ENCODE peak calls at places on chromosomes 4 and X, in six cellular contexts. One of them, this sample, is unnamed.

GRCh38 chrX:44974462-44974861 is 101.5 kb downstream of the KDM6A start:
- DNase-seq in fibroblast of lung: peak; percentile 68
- DNase-seq in GM23248: peak; percentile 48
- DNase-seq in H9: no peak
- DNase-seq in osteoblast: peak; percentile 89
- DNase-seq in hepatocyte: no peak
- DNase-seq in this sample: peak; percentile 26

GRCh38 chrX:81202413-81202794 is 502 bp downstream of the SH3BGRL start:
- DNase-seq in fibroblast of lung: peak; percentile 20
- DNase-seq in H9: no peak
- DNase-seq in osteoblast: peak; percentile 17
- DNase-seq in GM23248: peak; percentile 35
- DNase-seq in hepatocyte: no peak
- DNase-seq in this sample: no peak

GRCh38 chr4:162700815-162701361 is 465.8 kb downstream of the NAF1 start:
- DNase-seq in GM23248: no peak
- DNase-seq in hepatocyte: no peak
- DNase-seq in fibroblast of lung: no peak
- DNase-seq in osteoblast: no peak
- DNase-seq in H9: no peak
- DNase-seq in this sample: no peak

GRCh38 chrX:136214551-136214950 is 36.6 kb downstream of the MAP7D3 start:
- DNase-seq in osteoblast: no peak
- DNase-seq in fibroblast of lung: peak; percentile 89
- DNase-seq in hepatocyte: peak; percentile 19
- DNase-seq in GM23248: peak; percentile 75
- DNase-seq in H9: no peak
- DNase-seq in this sample: no peak

GRCh38 chrX:69556094-69557011 is 52.2 kb downstream of the NALF2 start:
- DNase-seq in H9: peak; percentile 88
- DNase-seq in fibroblast of lung: no peak
- DNase-seq in GM23248: no peak
- DNase-seq in osteoblast: no peak
- DNase-seq in hepatocyte: peak; percentile 83
- DNase-seq in this sample: no peak

GRCh38 chrX:103329991-103330390 is at the start of gene TCEAL7:
- DNase-seq in H9: peak; percentile 59
- DNase-seq in osteoblast: no peak
- DNase-seq in hepatocyte: peak; percentile 14
- DNase-seq in fibroblast of lung: peak; percentile 65
- DNase-seq in GM23248: peak; percentile 55
- DNase-seq in this sample: no peak

GRCh38 chrX:13223868-13224555 is 95.8 kb downstream of the ATXN3L start:
- DNase-seq in fibroblast of lung: peak; percentile 92
- DNase-seq in GM23248: peak; percentile 86
- DNase-seq in osteoblast: peak; percentile 51
- DNase-seq in H9: no peak
- DNase-seq in hepatocyte: peak; percentile 40
- DNase-seq in this sample: peak; percentile 59

GRCh38 chr4:128163177-128164117 is 102.3 kb downstream of the LARP1B start:
- DNase-seq in hepatocyte: peak; percentile 8
- DNase-seq in GM23248: peak; percentile 64
- DNase-seq in fibroblast of lung: peak; percentile 86
- DNase-seq in H9: no peak
- DNase-seq in osteoblast: no peak
- DNase-seq in this sample: no peak

GRCh38 chrX:32126997-32127396 is 1055.2 kb upstream of the FTHL17 start:
- DNase-seq in fibroblast of lung: no peak
- DNase-seq in osteoblast: no peak
- DNase-seq in H9: no peak
- DNase-seq in GM23248: no peak
- DNase-seq in hepatocyte: no peak
- DNase-seq in this sample: no peak

GRCh38 chrX:123884809-123885408 is 25.1 kb downstream of the XIAP start:
- DNase-seq in osteoblast: peak; percentile 83
- DNase-seq in fibroblast of lung: peak; percentile 38
- DNase-seq in GM23248: peak; percentile 48
- DNase-seq in H9: no peak
- DNase-seq in hepatocyte: peak; percentile 73
- DNase-seq in this sample: peak; percentile 17

GRCh38 chrX:9134341-9134740 is 100.4 kb upstream of the FAM9B start:
- DNase-seq in fibroblast of lung: no peak
- DNase-seq in GM23248: no peak
- DNase-seq in osteoblast: no peak
- DNase-seq in H9: no peak
- DNase-seq in hepatocyte: no peak
- DNase-seq in this sample: no peak

GRCh38 chr4:167233523-167234387 is 539 bp downstream of the SPOCK3 start:
- DNase-seq in GM23248: peak; percentile 7
- DNase-seq in hepatocyte: peak; percentile 28
- DNase-seq in H9: peak; percentile 37
- DNase-seq in fibroblast of lung: peak; percentile 39
- DNase-seq in osteoblast: peak; percentile 81
- DNase-seq in this sample: no peak

GRCh38 chrX:118560380-118560932 is 64.8 kb downstream of the DOCK11 start:
- DNase-seq in fibroblast of lung: no peak
- DNase-seq in hepatocyte: no peak
- DNase-seq in osteoblast: no peak
- DNase-seq in GM23248: no peak
- DNase-seq in H9: no peak
- DNase-seq in this sample: no peak

GRCh38 chr4:73152893-73153292 is 83.4 kb upstream of the COX18 start:
- DNase-seq in GM23248: peak; percentile 20
- DNase-seq in fibroblast of lung: no peak
- DNase-seq in osteoblast: no peak
- DNase-seq in hepatocyte: no peak
- DNase-seq in H9: no peak
- DNase-seq in this sample: no peak

GRCh38 chr4:48944659-48945290 is 38.2 kb upstream of the OCIAD2 start:
- DNase-seq in GM23248: no peak
- DNase-seq in H9: peak; percentile 71
- DNase-seq in hepatocyte: no peak
- DNase-seq in osteoblast: no peak
- DNase-seq in fibroblast of lung: no peak
- DNase-seq in this sample: no peak

GRCh38 chr4:157115613-157116340 is 39.8 kb downstream of the GLRB start:
- DNase-seq in H9: no peak
- DNase-seq in osteoblast: no peak
- DNase-seq in fibroblast of lung: peak; percentile 87
- DNase-seq in GM23248: peak; percentile 81
- DNase-seq in hepatocyte: peak; percentile 9
- DNase-seq in this sample: peak; percentile 19

GRCh38 chr4:41991916-41992767 is 1.8 kb downstream of the SLC30A9 start:
- DNase-seq in osteoblast: no peak
- DNase-seq in fibroblast of lung: peak; percentile 44
- DNase-seq in GM23248: peak; percentile 56
- DNase-seq in H9: no peak
- DNase-seq in hepatocyte: peak; percentile 66
- DNase-seq in this sample: no peak

GRCh38 chrX:134836497-134836968 is 154.3 kb upstream of the SMIM10 start:
- DNase-seq in osteoblast: no peak
- DNase-seq in hepatocyte: no peak
- DNase-seq in fibroblast of lung: peak; percentile 46
- DNase-seq in GM23248: peak; percentile 17
- DNase-seq in H9: no peak
- DNase-seq in this sample: no peak

GRCh38 chrX:120238947-120239346 is 11.7 kb upstream of the ZBTB33 start:
- DNase-seq in hepatocyte: no peak
- DNase-seq in GM23248: no peak
- DNase-seq in fibroblast of lung: no peak
- DNase-seq in H9: no peak
- DNase-seq in osteoblast: no peak
- DNase-seq in this sample: no peak

DNA sequence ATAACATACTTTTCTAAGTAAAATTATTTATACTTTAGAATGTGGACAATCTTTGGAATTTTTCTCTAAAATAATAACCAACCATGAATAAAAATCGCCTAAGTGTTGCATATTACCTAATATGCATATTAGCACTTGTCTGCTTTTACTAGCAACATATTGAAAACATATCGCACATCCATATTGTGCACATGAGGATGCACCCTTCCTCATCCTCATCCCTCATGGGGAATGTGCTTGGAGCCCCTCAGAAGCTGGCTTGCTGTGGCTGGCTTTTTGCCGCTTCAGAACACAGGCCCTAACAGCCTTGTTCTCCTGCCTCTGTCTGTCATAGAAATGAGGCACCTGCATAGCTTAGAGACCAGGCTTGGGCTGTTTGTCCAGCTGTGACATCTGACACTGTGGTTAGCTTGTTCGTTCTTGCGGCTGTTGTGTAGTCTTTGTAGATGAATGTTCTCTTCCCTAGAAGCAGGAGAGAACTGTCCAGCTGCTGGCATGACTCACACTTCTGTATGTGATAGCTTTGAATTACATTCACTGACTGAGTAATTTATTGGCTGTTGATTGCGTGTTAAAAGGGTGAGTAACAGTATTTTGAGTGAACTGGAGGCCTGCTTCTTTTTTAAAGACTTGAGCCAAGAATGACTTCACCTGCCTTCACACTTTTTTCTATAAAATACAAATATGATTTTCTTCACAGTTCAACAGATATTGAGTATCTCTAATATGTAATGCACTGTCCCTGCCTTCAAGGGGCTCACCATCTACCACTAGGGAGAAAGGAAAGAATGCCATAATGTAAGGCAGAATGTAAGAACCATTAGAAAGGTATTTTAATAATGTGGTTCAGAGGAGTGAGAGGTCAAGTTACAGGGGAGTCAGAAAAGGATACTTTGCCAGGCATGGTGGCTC is 81.9 kb downstream of the HMGB2 start:
- DNase-seq in hepatocyte: peak; percentile 79
- DNase-seq in osteoblast: peak; percentile 73
- DNase-seq in H9: no peak
- DNase-seq in fibroblast of lung: peak; percentile 100
- DNase-seq in GM23248: peak; percentile 93
- DNase-seq in this sample: peak; percentile 90
- H4K20me1 ChIP-seq in hepatocyte: no peaks in the 10 kb centered on the region
- H4K20me1 ChIP-seq in osteoblast: peaks cover 53% of the 10 kb centered on the region
- H4K20me1 ChIP-seq in H9: no peaks in the 10 kb centered on the region
- H4K20me1 ChIP-seq in fibroblast of lung: no peaks in the 10 kb centered on the region
- H4K20me1 ChIP-seq in GM23248: peaks cover 7% of the 10 kb centered on the region
- H4K20me1 ChIP-seq in this sample: peaks cover 3% of the 10 kb centered on the region

GRCh38 chr4:81152839-81153713 is 61.9 kb downstream of the PRKG2 start:
- DNase-seq in fibroblast of lung: no peak
- DNase-seq in GM23248: peak; percentile 4
- DNase-seq in osteoblast: peak; percentile 44
- DNase-seq in H9: no peak
- DNase-seq in hepatocyte: no peak
- DNase-seq in this sample: no peak
- H3K27me3 ChIP-seq in fibroblast of lung: no peaks in the 10 kb centered on the region
- H3K27me3 ChIP-seq in GM23248: no peaks in the 10 kb centered on the region
- H3K27me3 ChIP-seq in osteoblast: no peaks in the 10 kb centered on the region
- H3K27me3 ChIP-seq in H9: no peaks in the 10 kb centered on the region
- H3K27me3 ChIP-seq in hepatocyte: no peaks in the 10 kb centered on the region
- H3K27me3 ChIP-seq in this sample: no peaks in the 10 kb centered on the region

GRCh38 chr4:5118091-5118786 is 67.0 kb downstream of the STK32B start:
- DNase-seq in GM23248: no peak
- DNase-seq in hepatocyte: no peak
- DNase-seq in fibroblast of lung: no peak
- DNase-seq in H9: no peak
- DNase-seq in osteoblast: no peak
- DNase-seq in this sample: no peak
- H4K20me1 ChIP-seq in GM23248: no peaks in the 10 kb centered on the region
- H4K20me1 ChIP-seq in hepatocyte: no peaks in the 10 kb centered on the region
- H4K20me1 ChIP-seq in fibroblast of lung: no peaks in the 10 kb centered on the region
- H4K20me1 ChIP-seq in H9: no peaks in the 10 kb centered on the region
- H4K20me1 ChIP-seq in osteoblast: no peaks in the 10 kb centered on the region
- H4K20me1 ChIP-seq in this sample: no peaks in the 10 kb centered on the region

DNA sequence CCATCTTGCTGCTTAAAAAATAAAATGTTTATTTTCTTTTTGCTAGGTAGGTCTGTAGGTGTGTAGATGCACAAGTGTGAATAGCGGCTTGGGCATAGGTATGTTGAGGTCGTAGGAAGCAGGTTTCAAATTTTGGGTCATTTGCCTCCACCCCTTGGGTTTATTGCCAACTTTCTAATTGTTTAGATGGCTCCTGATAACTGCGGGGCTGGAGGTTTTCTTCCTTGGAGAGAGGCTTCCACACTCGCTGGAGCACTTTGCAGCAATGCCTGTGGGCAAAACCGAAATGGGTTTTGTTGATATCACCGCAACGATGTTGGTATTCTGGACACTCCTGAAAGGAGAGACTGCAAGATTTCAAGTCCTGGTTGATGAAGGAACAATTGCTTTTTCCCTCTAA is 3.9 kb upstream of the POU4F2 start:
- DNase-seq in osteoblast: no peak
- DNase-seq in fibroblast of lung: no peak
- DNase-seq in GM23248: no peak
- DNase-seq in H9: no peak
- DNase-seq in hepatocyte: no peak
- DNase-seq in this sample: no peak
- H3K27me3 ChIP-seq in osteoblast: peaks cover 66% of the 10 kb centered on the region
- H3K27me3 ChIP-seq in fibroblast of lung: peaks cover 26% of the 10 kb centered on the region
- H3K27me3 ChIP-seq in GM23248: peaks cover 80% of the 10 kb centered on the region
- H3K27me3 ChIP-seq in H9: peaks cover 71% of the 10 kb centered on the region
- H3K27me3 ChIP-seq in hepatocyte: peaks cover 98% of the 10 kb centered on the region
- H3K27me3 ChIP-seq in this sample: peaks cover 82% of the 10 kb centered on the region

GRCh38 chrX:153338836-153339235 is 4.9 kb downstream of the ZNF275 start:
- DNase-seq in osteoblast: no peak
- DNase-seq in GM23248: no peak
- DNase-seq in fibroblast of lung: no peak
- DNase-seq in H9: no peak
- DNase-seq in hepatocyte: no peak
- DNase-seq in this sample: no peak

GRCh38 chrX:153339662-153340061 is 5.7 kb downstream of the ZNF275 start:
- DNase-seq in osteoblast: no peak
- DNase-seq in fibroblast of lung: no peak
- DNase-seq in GM23248: no peak
- DNase-seq in hepatocyte: no peak
- DNase-seq in H9: no peak
- DNase-seq in this sample: no peak

GRCh38 chrX:153336988-153337387 is 3.0 kb downstream of the ZNF275 start:
- DNase-seq in H9: no peak
- DNase-seq in fibroblast of lung: no peak
- DNase-seq in hepatocyte: no peak
- DNase-seq in osteoblast: no peak
- DNase-seq in GM23248: no peak
- DNase-seq in this sample: no peak

GRCh38 chrX:153342762-153343558 is 9.0 kb downstream of the ZNF275 start:
- DNase-seq in H9: no peak
- DNase-seq in GM23248: no peak
- DNase-seq in fibroblast of lung: no peak
- DNase-seq in hepatocyte: no peak
- DNase-seq in osteoblast: no peak
- DNase-seq in this sample: no peak

DNA sequence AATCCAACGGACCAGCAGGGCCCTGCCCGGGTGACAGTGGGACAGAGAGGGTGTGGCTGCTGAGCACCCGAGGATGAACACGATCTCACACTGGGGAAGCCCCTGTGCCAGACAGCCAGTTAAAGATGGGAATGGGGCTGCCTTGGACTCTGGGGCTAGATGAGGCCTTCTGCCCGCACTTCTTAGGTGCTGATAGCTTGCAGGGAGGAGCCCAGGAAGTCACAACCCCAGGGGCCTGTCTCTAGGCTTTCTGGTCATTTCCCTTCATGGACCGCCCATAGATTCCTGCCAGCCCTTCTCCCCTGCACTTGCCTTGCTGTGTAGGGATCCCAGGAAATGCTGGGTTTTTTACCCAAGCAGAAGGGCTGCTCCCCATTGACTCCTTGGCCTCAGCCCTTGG is 6.2 kb downstream of the ZNF275 start:
- DNase-seq in fibroblast of lung: no peak
- DNase-seq in hepatocyte: no peak
- DNase-seq in H9: no peak
- DNase-seq in GM23248: no peak
- DNase-seq in osteoblast: no peak
- DNase-seq in this sample: no peak
- H4K20me1 ChIP-seq in fibroblast of lung: no peaks in the 10 kb centered on the region
- H4K20me1 ChIP-seq in hepatocyte: peaks cover 2% of the 10 kb centered on the region
- H4K20me1 ChIP-seq in H9: no peaks in the 10 kb centered on the region
- H4K20me1 ChIP-seq in GM23248: no peaks in the 10 kb centered on the region
- H4K20me1 ChIP-seq in osteoblast: peaks cover 30% of the 10 kb centered on the region
- H4K20me1 ChIP-seq in this sample: no peaks in the 10 kb centered on the region